ENCODE peak calls at places on chromosome 3, in four cellular contexts. N, Z, I and B are unnamed samples.

GRCh38 chr3:111283165-111283564 is 211.5 kb downstream of the NECTIN3 start:
- DNase-seq in N (no peak), Z (no peak), I (no peak), B (no peak)

GRCh38 chr3:100971776-100972175 is 21.4 kb downstream of the ABI3BP start:
- DNase-seq in N (no peak), Z (no peak), I (no peak), B (no peak)

GRCh38 chr3:15306979-15307359 is 25.4 kb downstream of the SH3BP5 start:
- DNase-seq in N (no peak), Z (no peak), I (no peak), B (peak; percentile 51)

GRCh38 chr3:116083686-116084085 is 361.6 kb downstream of the LSAMP start:
- DNase-seq in N (no peak), Z (no peak), I (peak; percentile 27), B (no peak)

GRCh38 chr3:149902498-149903139 is 68.1 kb downstream of the PFN2 start:
- DNase-seq in N (no peak), Z (no peak), I (no peak), B (no peak)

GRCh38 chr3:45558431-45558830 is 36.1 kb upstream of the LIMD1 start:
- DNase-seq in N (no peak), Z (no peak), I (no peak), B (peak; percentile 61)

GRCh38 chr3:60475096-60475495 is 776.2 kb downstream of the FHIT start:
- DNase-seq in N (no peak), Z (no peak), I (no peak), B (no peak)

GRCh38 chr3:118641608-118642007 is 393.0 kb downstream of the IGSF11 start:
- DNase-seq in N (no peak), Z (no peak), I (no peak), B (no peak)

GRCh38 chr3:112822116-112823055 is 24.3 kb downstream of the CD200R1L start:
- DNase-seq in N (no peak), Z (no peak), I (no peak), B (no peak)

GRCh38 chr3:50251220-50251619 is 15.2 kb downstream of the GNAI2 start:
- DNase-seq in N (no peak), Z (no peak), I (peak; percentile 93), B (no peak)

GRCh38 chr3:179446501-179446900 is 4.8 kb downstream of the GNB4 start:
- DNase-seq in N (no peak), Z (no peak), I (no peak), B (no peak)

GRCh38 chr3:27669505-27670085 is 52.5 kb downstream of the EOMES start:
- DNase-seq in N (no peak), Z (no peak), I (no peak), B (no peak)

GRCh38 chr3:141348848-141349247 is 19.5 kb upstream of the ZBTB38 start:
- DNase-seq in N (no peak), Z (no peak), I (no peak), B (no peak)

GRCh38 chr3:33954956-33955355 is 156.5 kb downstream of the PDCD6IP start:
- DNase-seq in N (no peak), Z (no peak), I (peak; percentile 19), B (no peak)

GRCh38 chr3:102224171-102224570 is 210.6 kb upstream of the ZPLD1 start:
- DNase-seq in N (peak; percentile 47), Z (no peak), I (peak; percentile 48), B (no peak)

GRCh38 chr3:32239638-32240550 is 1.4 kb downstream of the CMTM8 start:
- DNase-seq in N (no peak), Z (no peak), I (no peak), B (no peak)

GRCh38 chr3:181709537-181710279 is 2.0 kb upstream of the SOX2 start:
- DNase-seq in N (peak; percentile 85), Z (peak; percentile 64), I (peak; percentile 60), B (peak; percentile 78)

GRCh38 chr3:194312186-194312742 is 38.9 kb downstream of the CPN2 start:
- DNase-seq in N (peak; percentile 27), Z (no peak), I (no peak), B (peak; percentile 95)
- H3K27me3 ChIP-seq in N (no peaks in the 10 kb centered on the region), Z (no peaks in the 10 kb centered on the region), I (peaks cover 76% of the 10 kb centered on the region), B (no peaks in the 10 kb centered on the region)

GRCh38 chr3:122998856-122999255 is 28.7 kb downstream of the SEMA5B start:
- DNase-seq in N (no peak), Z (no peak), I (no peak), B (no peak)

GRCh38 chr3:122994954-122995353 is 32.6 kb downstream of the SEMA5B start:
- DNase-seq in N (no peak), Z (no peak), I (no peak), B (no peak)

GRCh38 chr3:122998206-122998605 is 29.4 kb downstream of the SEMA5B start:
- DNase-seq in N (no peak), Z (no peak), I (no peak), B (no peak)

GRCh38 chr3:122993573-122993972 is 34.0 kb downstream of the SEMA5B start:
- DNase-seq in N (no peak), Z (peak; percentile 7), I (no peak), B (no peak)

DNA sequence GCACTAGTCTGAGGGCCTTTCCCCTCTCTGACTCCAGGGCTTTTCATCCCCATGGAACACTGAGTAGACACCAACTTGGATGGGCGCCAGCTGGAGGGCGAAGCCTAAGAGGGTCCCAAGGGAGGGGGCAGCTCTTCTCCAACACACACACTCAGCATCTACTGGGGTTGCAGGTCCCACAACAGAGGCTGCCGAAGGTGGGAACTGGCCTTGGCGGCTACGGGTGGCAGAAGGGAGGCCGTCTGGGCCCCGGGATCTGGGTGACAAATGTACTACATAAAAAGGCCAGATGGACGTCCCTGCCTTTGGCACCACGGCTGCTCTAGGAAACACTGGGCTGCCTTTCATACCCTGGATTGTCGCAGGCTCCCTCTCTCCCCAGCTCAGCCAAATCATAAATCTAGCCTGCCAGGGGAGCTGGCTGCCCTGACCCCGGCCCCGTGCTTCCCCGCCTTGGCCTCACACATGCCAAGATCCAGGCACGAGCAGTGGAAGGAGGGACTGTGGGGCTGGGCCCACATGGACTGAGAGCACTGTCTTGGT is 31.5 kb downstream of the SEMA5B start:
- DNase-seq in N (no peak), Z (no peak), I (no peak), B (no peak)
- H3K27me3 ChIP-seq in N (no peaks in the 10 kb centered on the region), Z (no peaks in the 10 kb centered on the region), I (peaks cover 47% of the 10 kb centered on the region), B (no peaks in the 10 kb centered on the region)

GRCh38 chr3:128242818-128243601 is 89.7 kb downstream of the EEFSEC start:
- DNase-seq in N (no peak), Z (no peak), I (peak; percentile 53), B (no peak)

GRCh38 chr3:128247841-128248240 is 94.6 kb downstream of the EEFSEC start:
- DNase-seq in N (no peak), Z (no peak), I (no peak), B (no peak)

GRCh38 chr3:128243602-128244504 is 90.6 kb downstream of the EEFSEC start:
- DNase-seq in N (no peak), Z (no peak), I (no peak), B (no peak)

GRCh38 chr3:128241741-128242140 is 88.5 kb downstream of the EEFSEC start:
- DNase-seq in N (no peak), Z (no peak), I (no peak), B (no peak)

DNA sequence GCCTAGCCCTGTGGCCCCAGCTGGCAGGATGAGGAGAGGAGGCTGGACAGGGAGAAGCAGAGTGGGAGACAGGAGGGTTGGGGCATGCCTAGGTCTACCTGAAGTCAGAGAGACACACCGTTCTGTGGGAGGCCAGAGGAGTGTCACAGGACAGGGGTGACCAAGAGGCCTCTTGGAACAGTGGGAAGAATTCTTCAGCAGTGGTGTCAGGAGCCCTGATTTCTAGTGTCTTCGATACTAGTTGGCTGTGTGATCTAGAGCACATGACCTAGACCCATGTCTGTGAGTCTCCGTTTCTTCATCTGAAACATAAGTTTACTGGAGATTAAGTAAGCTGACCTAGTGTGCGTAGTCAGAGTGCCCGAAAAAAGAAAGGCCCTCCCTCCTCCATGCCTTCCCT is 92.2 kb downstream of the EEFSEC start:
- DNase-seq in N (no peak), Z (no peak), I (no peak), B (no peak)
- H3K27me3 ChIP-seq in N (no peaks in the 10 kb centered on the region), Z (no peaks in the 10 kb centered on the region), I (no peaks in the 10 kb centered on the region), B (no peaks in the 10 kb centered on the region)

GRCh38 chr3:195708066-195708465 is 12.7 kb upstream of the MUC20 start:
- DNase-seq in N (no peak), Z (no peak), I (no peak), B (no peak)
- H3K27me3 ChIP-seq in N (no peaks in the 10 kb centered on the region), Z (no peaks in the 10 kb centered on the region), I (peaks cover 17% of the 10 kb centered on the region), B (no peaks in the 10 kb centered on the region)

DNA sequence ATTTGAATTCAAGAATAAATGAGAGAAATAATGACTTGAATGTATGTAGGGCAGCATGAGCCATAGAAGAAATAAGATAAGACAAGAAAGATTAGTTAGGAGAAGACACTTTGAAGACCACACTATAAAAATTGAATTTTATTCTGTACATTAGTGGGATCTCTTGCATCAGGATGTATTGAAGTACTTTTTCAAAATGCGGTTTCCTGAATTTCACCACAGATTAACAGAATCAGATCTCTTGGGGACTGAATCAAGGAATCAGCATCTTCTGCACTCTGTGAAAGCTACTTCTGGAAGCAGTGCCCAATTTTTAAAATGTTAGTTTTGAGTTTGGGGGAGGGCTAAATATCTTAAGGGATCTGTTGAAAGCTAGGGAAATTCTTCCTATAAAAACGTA is 763.9 kb upstream of the GOLIM4 start:
- DNase-seq in N (no peak), Z (no peak), I (no peak), B (no peak)
- H3K27me3 ChIP-seq in N (no peaks in the 10 kb centered on the region), Z (no peaks in the 10 kb centered on the region), I (no peaks in the 10 kb centered on the region), B (no peaks in the 10 kb centered on the region)

DNA sequence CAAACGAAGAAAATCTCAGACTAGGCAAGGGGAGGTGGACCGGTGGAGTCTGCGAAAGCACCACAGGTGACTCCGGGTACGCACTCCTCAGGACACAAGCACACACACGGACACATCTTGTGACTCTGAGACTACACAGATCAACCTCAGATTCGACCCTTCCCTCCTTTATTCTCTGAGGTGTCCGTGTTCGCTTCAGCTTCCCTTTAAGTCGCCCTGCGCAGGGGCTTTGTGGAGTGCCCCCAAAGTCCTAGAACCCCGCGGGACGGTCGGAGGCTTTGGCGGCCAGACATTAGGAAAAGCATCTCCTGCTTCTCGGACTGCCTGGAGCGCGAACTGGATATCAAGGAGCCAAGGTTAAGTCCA is 805 bp downstream of the DGKG start:
- DNase-seq in N (no peak), Z (no peak), I (no peak), B (no peak)
- H3K27me3 ChIP-seq in N (no peaks in the 10 kb centered on the region), Z (no peaks in the 10 kb centered on the region), I (peaks cover 20% of the 10 kb centered on the region), B (no peaks in the 10 kb centered on the region)